ENCODE peak calls at places on chromosomes 2 and 18, in four cellular contexts. P is BE2C; K is activated T-helper 9 cell treated with anti-CD3 and anti-CD28 coated beads, Interleukin-2, amount 50 U/mL, for 16 hours; Q is nephron progenitor cell. R is an unnamed sample.
A peak's percentile ranks its signal among the peaks of the same experiment; 100 is the strongest.

GRCh38 chr18:76801567-76802505 is 20.5 kb upstream of the ZNF236 start:
- DNase-seq in P (peak; percentile 64), K (peak; percentile 24), Q (peak; percentile 70), R (peak; percentile 32)

GRCh38 chr2:220315098-220315785 is 687.8 kb downstream of the SLC4A3 start:
- DNase-seq in P (no peak), K (no peak), Q (no peak), R (no peak)

GRCh38 chr2:225073198-225073597 is 30.9 kb upstream of the DOCK10 start:
- DNase-seq in P (no peak), K (no peak), Q (no peak), R (no peak)

GRCh38 chr18:52334896-52335295 is 5.1 kb upstream of the DCC start:
- DNase-seq in P (no peak), K (no peak), Q (no peak), R (no peak)

GRCh38 chr2:156399224-156399949 is 36.8 kb upstream of the GPD2 start:
- DNase-seq in P (no peak), K (no peak), Q (no peak), R (no peak)

GRCh38 chr18:58447342-58448190 is 181.3 kb downstream of the ALPK2 start:
- DNase-seq in P (no peak), K (no peak), Q (no peak), R (no peak)

GRCh38 chr2:97936199-97936598 is 59.5 kb downstream of the TMEM131 start:
- DNase-seq in P (no peak), K (no peak), Q (peak; percentile 33), R (no peak)

GRCh38 chr2:113182471-113183260 is 8.9 kb downstream of the PSD4 start:
- DNase-seq in P (no peak), K (no peak), Q (no peak), R (no peak)

GRCh38 chr18:23267447-23267776 is 132.1 kb downstream of the CABLES1 start:
- DNase-seq in P (no peak), K (no peak), Q (no peak), R (no peak)

GRCh38 chr2:96870631-96871255 is 863 bp upstream of the SEMA4C start:
- DNase-seq in P (no peak), K (peak; percentile 52), Q (no peak), R (no peak)

GRCh38 chr2:3465844-3466481 is 53.4 kb downstream of the ADI1 start:
- DNase-seq in P (peak; percentile 1), K (no peak), Q (no peak), R (peak; percentile 20)

GRCh38 chr18:32095156-32095555 is 3.5 kb downstream of the RNF138 start:
- DNase-seq in P (no peak), K (no peak), Q (no peak), R (no peak)

GRCh38 chr2:130922417-130922816 is 85.7 kb downstream of the ARHGEF4 start:
- DNase-seq in P (no peak), K (no peak), Q (no peak), R (no peak)

GRCh38 chr2:201182650-201183372 is at the start of gene CASP10:
- DNase-seq in P (no peak), K (no peak), Q (no peak), R (peak; percentile 43)

GRCh38 chr2:197215988-197216979 is 94.3 kb downstream of the ANKRD44 start:
- DNase-seq in P (no peak), K (no peak), Q (no peak), R (no peak)

GRCh38 chr18:25349926-25350560 is 1.9 kb downstream of the ZNF521 start:
- DNase-seq in P (no peak), K (no peak), Q (peak; percentile 64), R (no peak)

GRCh38 chr2:53787255-53787910 is 539 bp downstream of the ERLEC1 start:
- DNase-seq in P (no peak), K (no peak), Q (no peak), R (peak; percentile 25)

GRCh38 chr2:128625966-128626757 is 307.5 kb upstream of the HS6ST1 start:
- DNase-seq in P (no peak), K (no peak), Q (no peak), R (no peak)

GRCh38 chr2:101328474-101329007 is 20.0 kb upstream of the RNF149 start:
- DNase-seq in P (no peak), K (no peak), Q (no peak), R (no peak)

GRCh38 chr18:77879829-77880228 is 630.2 kb downstream of the GALR1 start:
- DNase-seq in P (no peak), K (no peak), Q (no peak), R (no peak)

GRCh38 chr2:17148298-17149228 is 369.7 kb downstream of the RAD51AP2 start:
- DNase-seq in P (no peak), K (no peak), Q (peak; percentile 36), R (no peak)

GRCh38 chr2:197191948-197192338 is 118.6 kb downstream of the ANKRD44 start:
- DNase-seq in P (no peak), K (peak; percentile 41), Q (no peak), R (no peak)

GRCh38 chr2:3311601-3312000 is 66.0 kb downstream of the EIPR1 start:
- DNase-seq in P (no peak), K (no peak), Q (no peak), R (no peak)

GRCh38 chr2:60136913-60137312 is 416.5 kb downstream of the BCL11A start:
- DNase-seq in P (no peak), K (no peak), Q (no peak), R (no peak)

GRCh38 chr2:61887684-61888303 is 662 bp downstream of the CCT4 start:
- DNase-seq in P (no peak), K (no peak), Q (peak; percentile 16), R (peak; percentile 55)

GRCh38 chr18:51082571-51083264 is 52.7 kb downstream of the SMAD4 start:
- DNase-seq in P (no peak), K (no peak), Q (no peak), R (no peak)

GRCh38 chr2:149021271-149021719 is 17.2 kb upstream of the LYPD6B start:
- DNase-seq in P (no peak), K (no peak), Q (no peak), R (no peak)

R was measured in SW 1271.